ENCODE peak calls at places on chromosomes 3 and 15, in six cellular contexts. B is Jurkat, Clone E6-1; G is cardiac fibroblast; A is breast epithelium; W is vagina; E is fibroblast of the aortic adventitia. P is an unnamed sample.
A peak's percentile ranks its signal among the peaks of the same experiment; 100 is the strongest.

GRCh38 chr3:85159376-85159775 is 200.6 kb downstream of the CADM2 start:
- DNase-seq in B (no peak), G (no peak), A (no peak), W (no peak), E (no peak), P (no peak)

GRCh38 chr3:114481113-114481512 is 187.3 kb downstream of the TIGIT start:
- DNase-seq in B (no peak), G (no peak), A (no peak), W (no peak), E (no peak), P (no peak)

GRCh38 chr15:62749036-62749435 is 293.5 kb upstream of the TPM1 start:
- DNase-seq in B (no peak), G (no peak), A (no peak), W (no peak), E (no peak), P (no peak)

GRCh38 chr15:48865387-48866079 is 12.4 kb upstream of the EID1 start:
- DNase-seq in B (no peak), G (peak; percentile 72), A (no peak), W (no peak), E (peak; percentile 88), P (no peak)

GRCh38 chr3:179177611-179178010 is 29.5 kb downstream of the PIK3CA start:
- DNase-seq in B (no peak), G (no peak), A (no peak), W (no peak), E (no peak), P (no peak)

GRCh38 chr3:184491867-184492615 is 69.5 kb upstream of the EPHB3 start:
- DNase-seq in B (no peak), G (no peak), A (no peak), W (no peak), E (no peak), P (no peak)

GRCh38 chr3:99954914-99955644 is 137.4 kb downstream of the CMSS1 start:
- DNase-seq in B (no peak), G (no peak), A (no peak), W (no peak), E (no peak), P (no peak)

GRCh38 chr3:51982352-51982837 is 940 bp upstream of the ACY1 start:
- DNase-seq in B (no peak), G (peak; percentile 14), A (no peak), W (no peak), E (no peak), P (peak; percentile 69)

GRCh38 chr3:13627681-13628080 is 78.8 kb downstream of the FBLN2 start:
- DNase-seq in B (no peak), G (no peak), A (no peak), W (no peak), E (no peak), P (no peak)

GRCh38 chr3:50078622-50079021 is 10.1 kb upstream of the RBM5 start:
- DNase-seq in B (no peak), G (no peak), A (no peak), W (no peak), E (no peak), P (no peak)

DNA sequence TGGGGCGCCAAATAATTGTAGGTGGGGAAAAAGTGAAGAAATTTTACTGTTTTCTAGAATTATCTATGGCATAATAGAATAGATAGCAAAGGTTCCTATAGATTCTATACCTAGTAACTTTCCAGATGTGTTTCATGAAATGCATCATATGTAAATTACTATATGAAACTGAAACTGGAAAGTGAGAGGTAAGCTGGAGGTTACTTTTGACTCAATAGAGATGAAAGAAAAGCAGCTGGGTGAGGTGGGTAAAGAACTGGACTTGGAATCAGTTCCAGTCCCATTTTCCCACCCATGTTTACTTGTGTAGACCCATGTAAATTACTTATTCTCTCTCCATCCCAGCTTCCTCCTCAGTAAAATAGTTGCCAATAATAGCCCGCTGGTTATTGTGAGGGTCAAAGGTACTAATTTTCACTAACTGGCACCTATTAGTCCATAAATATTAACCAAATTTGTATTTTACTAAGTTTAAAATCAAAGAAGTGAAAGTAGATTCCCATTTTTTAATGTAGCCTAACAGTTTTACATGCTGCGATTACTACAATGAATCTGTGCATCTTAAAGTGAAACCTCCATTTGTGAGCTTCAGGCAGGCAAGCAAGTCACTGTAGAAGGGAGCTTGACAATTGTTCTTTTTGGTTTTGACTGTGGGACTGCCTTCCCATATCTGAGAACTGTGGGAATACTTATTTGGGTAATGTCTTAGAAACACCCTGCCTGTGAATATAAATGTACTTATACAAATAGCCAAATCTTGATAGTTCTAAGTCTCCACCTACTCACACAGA is 312.1 kb downstream of the SLC9A9 start:
- DNase-seq in B (no peak), G (no peak), A (no peak), W (no peak), E (no peak), P (peak; percentile 88)
- H3K4me3 ChIP-seq in B (no peak overlapping the region), G (no peak overlapping the region), A (no peak overlapping the region), W (no peak overlapping the region), E (no peak overlapping the region), P (no peak overlapping the region)

DNA sequence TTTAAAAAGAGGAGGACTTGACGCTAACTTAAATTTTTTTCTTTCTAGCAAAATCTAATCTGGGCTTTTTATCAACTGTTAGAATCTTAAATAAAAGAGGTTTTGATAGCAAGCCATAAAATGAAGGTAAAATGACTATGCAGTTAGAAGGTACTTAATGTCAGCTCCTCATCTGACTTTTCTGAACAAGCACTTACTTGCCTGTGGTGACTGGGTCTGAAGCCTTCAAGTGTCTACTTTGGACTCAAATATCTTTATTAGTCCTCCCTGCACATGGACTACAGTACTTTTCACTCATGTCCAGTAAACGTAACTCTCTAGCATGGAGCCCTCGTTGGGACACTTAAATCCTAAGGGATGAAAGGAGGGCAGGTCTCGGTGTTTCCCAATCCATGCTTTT is 135.9 kb downstream of the P2RY1 start:
- DNase-seq in B (no peak), G (no peak), A (no peak), W (no peak), E (no peak), P (no peak)
- H3K4me3 ChIP-seq in B (no peak overlapping the region), G (no peak overlapping the region), A (no peak overlapping the region), W (no peak overlapping the region), E (no peak overlapping the region), P (no peak overlapping the region)

GRCh38 chr15:40941528-40942336 is 11.5 kb upstream of the CHAC1 start:
- DNase-seq in B (peak; percentile 52), G (peak; percentile 79), A (peak; percentile 66), W (no peak), E (peak; percentile 47), P (peak; percentile 91)

GRCh38 chr15:40943764-40944365 is 9.4 kb upstream of the CHAC1 start:
- DNase-seq in B (no peak), G (no peak), A (no peak), W (no peak), E (no peak), P (no peak)

GRCh38 chr15:40941078-40941527 is 12.0 kb downstream of the DLL4 start:
- DNase-seq in B (no peak), G (no peak), A (no peak), W (no peak), E (no peak), P (no peak)

GRCh38 chr15:40942337-40942854 is 10.9 kb upstream of the CHAC1 start:
- DNase-seq in B (no peak), G (no peak), A (no peak), W (no peak), E (peak; percentile 21), P (no peak)

GRCh38 chr15:40942865-40943264 is 10.4 kb upstream of the CHAC1 start:
- DNase-seq in B (no peak), G (no peak), A (no peak), W (no peak), E (no peak), P (no peak)
- H3K4me3 ChIP-seq in B (peak overlapping the region; percentile 60), G (no peak overlapping the region), A (no peak overlapping the region), W (peak overlapping the region; percentile 74), E (no peak overlapping the region), P (peak overlapping the region; percentile 67)

DNA sequence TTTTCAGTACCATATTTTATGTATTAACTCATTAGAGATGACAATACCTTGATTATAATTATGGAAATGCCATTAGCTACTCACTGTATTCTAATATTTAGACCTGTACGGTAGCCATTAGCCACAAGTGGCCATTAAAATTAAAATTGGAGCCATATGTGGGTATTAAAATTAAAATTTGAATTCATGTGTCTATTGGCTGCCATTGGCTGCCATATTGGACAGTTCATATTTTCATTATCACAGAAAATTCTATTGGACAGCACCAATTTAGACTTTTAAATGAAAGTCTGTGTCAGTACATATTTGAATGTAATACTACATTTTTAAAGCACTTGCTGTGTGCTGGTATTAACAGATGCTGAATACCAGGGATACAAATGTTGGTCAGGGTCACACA is 3.0 kb downstream of the ATP11B start:
- DNase-seq in B (no peak), G (no peak), A (no peak), W (no peak), E (no peak), P (no peak)
- H3K4me3 ChIP-seq in B (no peak overlapping the region), G (no peak overlapping the region), A (no peak overlapping the region), W (no peak overlapping the region), E (no peak overlapping the region), P (peak overlapping the region; percentile 81)

P was measured in MM.1S.